ENCODE peak calls at places on chromosomes 5 and 9, in nine cellular contexts. M is tibial artery; U is breast epithelium; X is ovary; T is tibial nerve; I is SK-N-SH; J is endodermal cell; N is colonic mucosa; C is CD4-positive, alpha-beta memory T cell. S is an unnamed sample. For H3K4me1, the result is how much of the 10 kb centered on the place peaks cover.

GRCh38 chr5:90020575-90021535 is 388.7 kb downstream of the CETN3 start:
- DNase-seq in I (no peak), J (no peak), N (no peak), T (no peak), M (no peak), X (no peak), C (no peak), U (no peak), S (peak)

GRCh38 chr5:161541-162110 is 29.7 kb upstream of the LRRC14B start:
- DNase-seq in N (no peak), U (peak), T (no peak), X (peak), M (no peak), I (no peak), J (no peak), C (no peak), S (no peak)

GRCh38 chr9:80556631-80557030 is 984.9 kb downstream of the TLE4 start:
- DNase-seq in C (no peak), J (no peak), T (no peak), M (no peak), N (no peak), X (no peak), U (no peak), I (no peak), S (peak)

GRCh38 chr9:79742145-79742820 is 170.5 kb downstream of the TLE4 start:
- DNase-seq in J (no peak), C (no peak), U (no peak), T (no peak), X (no peak), M (no peak), N (no peak), I (no peak), S (no peak)

GRCh38 chr5:150644496-150644895 is 4.0 kb downstream of the SYNPO start:
- DNase-seq in N (no peak), M (no peak), U (no peak), J (no peak), I (peak), C (no peak), X (no peak), T (no peak), S (no peak)

GRCh38 chr9:115730845-115731244 is 422.7 kb upstream of the PAPPA start:
- DNase-seq in M (no peak), J (no peak), U (no peak), I (no peak), C (no peak), T (no peak), N (no peak), X (no peak), S (no peak)

GRCh38 chr9:16445141-16445920 is 425.1 kb downstream of the BNC2 start:
- DNase-seq in N (no peak), M (no peak), T (no peak), I (no peak), U (no peak), X (no peak), J (no peak), C (no peak), S (peak)

GRCh38 chr9:124351672-124352468 is 63.4 kb downstream of the PSMB7 start:
- DNase-seq in C (no peak), M (no peak), T (no peak), J (no peak), X (no peak), I (no peak), N (no peak), U (peak), S (no peak)

GRCh38 chr5:37400501-37400900 is 21.4 kb downstream of the WDR70 start:
- DNase-seq in T (no peak), N (no peak), J (no peak), X (no peak), M (no peak), C (no peak), I (no peak), U (no peak), S (no peak)

GRCh38 chr5:101894985-101895384 is 401.1 kb downstream of the SLCO4C1 start:
- DNase-seq in M (no peak), J (no peak), U (no peak), N (no peak), X (no peak), C (no peak), I (no peak), T (no peak), S (no peak)

GRCh38 chr5:163377982-163378381 is 59.4 kb upstream of the CCNG1 start:
- DNase-seq in C (no peak), X (no peak), J (peak), T (no peak), U (no peak), I (no peak), M (no peak), N (no peak), S (no peak)

GRCh38 chr9:76200730-76201129 is 193.5 kb downstream of the RFK start:
- DNase-seq in C (no peak), X (no peak), T (no peak), M (no peak), N (no peak), U (no peak), J (no peak), I (no peak), S (no peak)

GRCh38 chr5:82312373-82312856 is 34.3 kb upstream of the RPS23 start:
- DNase-seq in N (peak), M (peak), I (peak), X (peak), C (peak), T (peak), J (peak), U (no peak), S (no peak)

GRCh38 chr5:79170661-79171060 is 59.1 kb downstream of the BHMT start:
- DNase-seq in C (no peak), N (no peak), X (no peak), T (no peak), I (no peak), J (no peak), U (no peak), M (no peak), S (no peak)

GRCh38 chr5:90386099-90386710 is 23.4 kb downstream of the CETN3 start:
- DNase-seq in J (no peak), I (peak), N (no peak), M (no peak), T (no peak), X (no peak), U (no peak), C (no peak), S (no peak)

GRCh38 chr9:110115341-110115820 is 92.6 kb downstream of the C9orf152 start:
- DNase-seq in J (no peak), N (no peak), X (no peak), U (no peak), M (no peak), C (no peak), I (no peak), T (no peak), S (no peak)

GRCh38 chr9:83062011-83062652 is 810 bp downstream of the RASEF start:
- DNase-seq in C (no peak), U (peak), T (no peak), N (peak), X (no peak), I (peak), M (no peak), J (peak), S (peak)

GRCh38 chr5:146647656-146648199 is 131.7 kb upstream of the GPR151 start:
- DNase-seq in M (no peak), U (no peak), I (peak), C (no peak), T (no peak), X (no peak), N (no peak), J (no peak), S (peak)

GRCh38 chr9:73143606-73144328 is 7.9 kb upstream of the ANXA1 start:
- DNase-seq in J (no peak), T (no peak), X (no peak), U (no peak), I (no peak), N (no peak), M (no peak), C (no peak), S (peak)

GRCh38 chr9:125544988-125545651 is 161.9 kb downstream of the MAPKAP1 start:
- DNase-seq in U (no peak), C (no peak), X (peak), N (no peak), I (no peak), M (no peak), J (no peak), T (no peak), S (no peak)

GRCh38 chr5:134503937-134504437 is 21.5 kb upstream of the JADE2 start:
- DNase-seq in J (no peak), T (no peak), U (no peak), N (no peak), C (no peak), M (no peak), I (no peak), X (no peak), S (no peak)

GRCh38 chr5:179930788-179931473 is 23.2 kb upstream of the TBC1D9B start:
- DNase-seq in J (no peak), N (no peak), T (no peak), C (no peak), X (no peak), U (no peak), M (no peak), I (no peak), S (no peak)

GRCh38 chr9:371349-371748 is 156.7 kb downstream of the DOCK8 start:
- DNase-seq in N (no peak), T (no peak), J (no peak), C (no peak), M (no peak), X (no peak), I (no peak), U (no peak), S (no peak)

GRCh38 chr9:113707953-113708695 is 168.0 kb upstream of the ZNF618 start:
- DNase-seq in T (no peak), M (no peak), N (peak), I (no peak), C (no peak), J (peak), X (no peak), U (no peak), S (no peak)

GRCh38 chr5:15554542-15554941 is 54.6 kb downstream of the FBXL7 start:
- DNase-seq in J (peak), X (no peak), U (no peak), M (no peak), T (no peak), C (no peak), N (no peak), I (no peak), S (no peak)

GRCh38 chr9:135815433-135816178 is 91.7 kb downstream of the CAMSAP1 start:
- DNase-seq in C (no peak), I (no peak), T (no peak), J (peak), X (no peak), M (no peak), N (no peak), U (no peak), S (no peak)

GRCh38 chr5:116237917-116238502 is 153.2 kb downstream of the COMMD10 start:
- DNase-seq in U (no peak), C (no peak), N (no peak), X (no peak), T (no peak), J (no peak), M (no peak), I (no peak), S (no peak)

GRCh38 chr5:154610321-154611154 is 132.5 kb upstream of the HAND1 start:
- DNase-seq in I (peak), J (peak), X (peak), N (peak), M (peak), U (peak), T (peak), C (peak), S (no peak)

GRCh38 chr5:100654895-100655294 is 119.7 kb downstream of the FAM174A start:
- DNase-seq in T (no peak), I (no peak), X (no peak), N (no peak), J (no peak), M (no peak), C (no peak), U (no peak), S (no peak)

DNA sequence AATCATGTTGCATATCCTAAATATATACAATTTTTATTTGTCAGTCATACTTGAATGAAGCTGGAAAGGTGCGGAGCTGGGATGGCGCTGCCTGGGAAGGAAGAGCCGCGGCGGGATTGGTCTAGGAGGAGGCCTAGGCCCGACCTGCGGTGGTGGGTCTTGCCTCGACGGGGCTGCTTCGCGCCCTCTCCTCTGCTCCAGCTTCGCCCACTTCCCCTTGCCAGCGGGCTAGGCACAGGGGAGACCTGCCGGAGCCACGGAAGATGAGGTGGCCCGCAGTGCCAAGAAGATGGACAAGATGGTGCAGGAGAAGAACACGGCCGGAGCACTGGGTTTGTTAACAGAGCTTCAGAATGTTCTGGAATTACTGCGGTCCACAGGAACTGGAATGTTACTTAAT is 28.5 kb upstream of the CTSV start:
- DNase-seq in J (no peak), M (no peak), C (no peak), U (no peak), X (no peak), T (no peak), N (no peak), I (no peak), S (no peak)
- H3K4me1 ChIP-seq in J (under half), M (under half), C (under half), U (under half), X (under half), T (under half), N (under half), I (under half), S (under half)

GRCh38 chr9:7783635-7784063 is 15.9 kb downstream of the DMAC1 start:
- DNase-seq in N (no peak), X (no peak), T (no peak), J (no peak), C (no peak), I (no peak), M (no peak), U (no peak), S (no peak)

GRCh38 chr9:7782390-7783120 is 17.0 kb downstream of the DMAC1 start:
- DNase-seq in M (no peak), I (no peak), J (no peak), U (no peak), C (no peak), X (no peak), N (no peak), T (no peak), S (no peak)

GRCh38 chr9:7777776-7778175 is 21.8 kb downstream of the DMAC1 start:
- DNase-seq in M (no peak), J (no peak), T (no peak), U (no peak), I (no peak), N (no peak), C (no peak), X (no peak), S (no peak)

GRCh38 chr9:7779201-7779600 is 20.4 kb downstream of the DMAC1 start:
- DNase-seq in I (no peak), C (no peak), N (no peak), J (no peak), T (no peak), U (no peak), X (no peak), M (no peak), S (no peak)

DNA sequence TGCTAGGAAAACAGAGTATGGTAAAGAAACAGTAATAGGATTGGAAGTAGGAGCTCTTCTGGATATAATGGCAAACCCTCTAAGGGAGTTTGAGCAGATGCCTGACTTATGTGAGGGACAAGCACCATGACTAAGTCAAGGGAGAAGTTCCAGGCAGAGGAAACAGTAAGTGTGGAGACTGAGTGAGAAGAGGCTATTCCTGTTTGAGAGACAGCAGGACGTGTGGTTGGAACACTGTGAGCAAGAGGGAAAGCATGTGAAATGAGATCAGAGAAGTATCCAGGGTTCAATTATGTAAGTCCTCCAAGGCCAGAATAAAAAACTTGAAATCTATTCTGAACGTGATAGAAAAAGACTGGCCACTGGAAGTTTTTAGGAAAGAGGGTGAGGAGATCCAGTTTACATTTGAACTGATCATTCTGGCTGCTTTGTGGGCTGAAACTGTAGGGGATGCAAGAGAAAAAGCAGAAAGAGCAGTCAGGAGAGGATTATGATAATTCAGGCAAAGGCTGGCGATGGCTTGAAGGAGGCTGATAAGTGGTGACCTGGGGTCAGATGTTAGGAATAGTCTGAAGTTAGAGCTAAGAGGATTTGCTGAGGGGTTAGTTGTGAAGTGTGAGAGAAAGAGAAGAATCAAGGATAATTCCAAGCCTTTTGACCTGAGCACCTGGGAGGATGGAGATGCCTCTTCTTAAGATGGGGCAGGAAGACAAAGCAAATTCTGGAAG is 19.2 kb downstream of the DMAC1 start:
- DNase-seq in X (no peak), J (no peak), C (no peak), T (no peak), U (no peak), N (no peak), M (no peak), I (no peak), S (peak)
- H3K27ac ChIP-seq in X (no peak), J (no peak), C (no peak), T (no peak), U (no peak), N (no peak), M (no peak), I (no peak), S (no peak)

GRCh38 chr9:31671011-31671410 is 713.4 kb upstream of the ACO1 start:
- DNase-seq in C (no peak), X (no peak), M (no peak), T (no peak), U (no peak), J (no peak), N (no peak), I (no peak), S (no peak)
- H3K4me1 ChIP-seq in C (under half), X (under half), M (under half), T (under half), U (under half), J (under half), N (under half), I (under half), S (under half)

GRCh38 chr5:58188287-58188651 is 271.6 kb downstream of the PLK2 start:
- DNase-seq in J (no peak), N (no peak), M (no peak), T (no peak), X (no peak), I (no peak), U (no peak), C (no peak), S (peak)
- H3K27ac ChIP-seq in J (no peak), N (no peak), M (no peak), T (no peak), X (no peak), I (peak), U (no peak), C (no peak), S (no peak)

GRCh38 chr9:117718701-117719100 is 14.5 kb downstream of the TLR4 start:
- DNase-seq in T (no peak), U (no peak), N (no peak), J (no peak), C (no peak), I (no peak), M (no peak), X (no peak), S (no peak)
- H3K4me1 ChIP-seq in T (under half), U (under half), N (under half), J (under half), C (under half), I (under half), M (under half), X (under half), S (under half)

S was measured in foreskin keratinocyte.